ENCODE peak calls at places on chromosomes 3 and 15, in nine cellular contexts. A is NCI-H526, C is HEK293T, O is AG09319, L is A172, G is HL-60, B is activated gamma-delta T cell treated with Interleukin-2 at 50 U/mL for 16 hours, Y is AG04450, E is HuH-7. V is an unnamed sample.

GRCh38 chr15:64731807-64732151 is 43.6 kb downstream of the RBPMS2 start:
- DNase-seq in B (no peak), E (no peak), G (no peak), L (no peak), A (no peak), C (no peak), Y (no peak), O (no peak), V (no peak)

GRCh38 chr15:48388017-48388936 is 57.0 kb downstream of the DUT start:
- DNase-seq in A (no peak), G (no peak), E (no peak), O (no peak), L (peak; percentile 53), B (no peak), C (peak; percentile 12), Y (no peak), V (no peak)

GRCh38 chr3:23928525-23928924 is 11.6 kb downstream of the RPL15 start:
- DNase-seq in A (no peak), B (no peak), G (no peak), C (no peak), Y (no peak), E (no peak), L (no peak), O (no peak), V (no peak)

GRCh38 chr3:138068579-138069174 is 46.7 kb downstream of the DZIP1L start:
- DNase-seq in A (peak; percentile 60), O (peak; percentile 51), C (peak; percentile 88), E (peak; percentile 80), Y (peak; percentile 68), G (peak; percentile 54), L (peak; percentile 63), B (peak; percentile 59), V (peak; percentile 85)

GRCh38 chr15:83323296-83323711 is 38.8 kb upstream of the BNC1 start:
- DNase-seq in Y (peak; percentile 76), G (no peak), C (no peak), B (no peak), E (no peak), L (peak; percentile 14), O (peak; percentile 83), A (no peak), V (no peak)

GRCh38 chr15:59741274-59741906 is 52.3 kb upstream of the BNIP2 start:
- DNase-seq in Y (no peak), A (peak; percentile 52), B (no peak), O (no peak), C (peak; percentile 60), G (no peak), E (peak; percentile 17), L (peak; percentile 22), V (peak; percentile 55)

GRCh38 chr15:89528757-89529352 is 32.5 kb upstream of the RHCG start:
- DNase-seq in C (no peak), A (no peak), E (no peak), L (no peak), O (no peak), G (no peak), B (no peak), Y (no peak), V (no peak)

GRCh38 chr3:35641920-35642532 is 2.7 kb downstream of the ARPP21 start:
- DNase-seq in G (no peak), L (no peak), C (no peak), Y (no peak), E (no peak), O (no peak), A (no peak), B (no peak), V (no peak)

GRCh38 chr3:44915702-44916438 is 41.5 kb downstream of the TGM4 start:
- DNase-seq in A (no peak), E (no peak), B (no peak), L (no peak), C (no peak), G (no peak), O (no peak), Y (no peak), V (no peak)

GRCh38 chr15:82122754-82123400 is 77.1 kb upstream of the MEX3B start:
- DNase-seq in Y (peak; percentile 95), O (peak; percentile 88), B (no peak), L (peak; percentile 96), G (no peak), E (no peak), A (no peak), C (no peak), V (no peak)

GRCh38 chr3:40847571-40847992 is 322.8 kb downstream of the ZNF621 start:
- DNase-seq in L (peak; percentile 55), B (no peak), E (peak; percentile 28), Y (no peak), O (no peak), C (no peak), A (no peak), G (no peak), V (no peak)

GRCh38 chr3:52925405-52926313 is 28.3 kb upstream of the STIMATE start:
- DNase-seq in A (no peak), C (no peak), O (no peak), B (no peak), E (no peak), G (peak; percentile 8), Y (no peak), L (no peak), V (no peak)

GRCh38 chr3:151768393-151768930 is 34.7 kb downstream of the AADACL2 start:
- DNase-seq in G (no peak), C (no peak), B (no peak), Y (no peak), E (no peak), A (no peak), L (peak; percentile 50), O (no peak), V (peak; percentile 35)

GRCh38 chr3:112059497-112059896 is 25.0 kb downstream of the TMPRSS7 start:
- DNase-seq in C (no peak), B (no peak), G (no peak), Y (no peak), E (no peak), A (no peak), L (no peak), O (no peak), V (no peak)

GRCh38 chr15:37093480-37094410 is 6.6 kb downstream of the MEIS2 start:
- DNase-seq in B (no peak), E (no peak), A (no peak), Y (no peak), L (no peak), C (no peak), O (no peak), G (no peak), V (no peak)

GRCh38 chr3:197458179-197458707 is 97.5 kb downstream of the BDH1 start:
- DNase-seq in E (peak; percentile 47), O (no peak), L (peak; percentile 64), A (no peak), C (no peak), G (no peak), B (no peak), Y (no peak), V (peak; percentile 84)

GRCh38 chr3:16511561-16512434 is 1.7 kb downstream of the RFTN1 start:
- DNase-seq in Y (peak; percentile 30), O (peak; percentile 57), C (no peak), E (no peak), G (peak; percentile 30), B (peak; percentile 72), L (peak; percentile 40), A (no peak), V (no peak)

GRCh38 chr3:51891242-51892039 is 11.7 kb downstream of the IQCF1 start:
- DNase-seq in Y (no peak), A (no peak), B (no peak), E (no peak), G (no peak), L (no peak), O (no peak), C (no peak), V (no peak)

GRCh38 chr15:65638681-65639089 is 16.9 kb downstream of the SLC24A1 start:
- DNase-seq in A (peak; percentile 60), B (peak; percentile 23), O (peak; percentile 67), G (peak; percentile 47), E (peak; percentile 81), L (peak; percentile 62), C (peak; percentile 78), Y (peak; percentile 55), V (peak; percentile 89)